ENCODE peak calls at places on chromosomes 12 and 14, in ten cellular contexts. One of them, this sample, is unnamed.

GRCh38 chr12:76310110-76310509 is 38.1 kb downstream of the BBS10 start:
- DNase-seq in EL: peak; percentile 71
- DNase-seq in left ventricle myocardium inferior: no peak
- DNase-seq in M059J: peak; percentile 75
- DNase-seq in posterior cingulate gyrus: no peak
- DNase-seq in D341Med: no peak
- DNase-seq in Right ventricle myocardium inferior: no peak
- DNase-seq in mucosa of gallbladder: no peak
- DNase-seq in midbrain: no peak
- DNase-seq in HEK293T: no peak
- DNase-seq in this sample: no peak

GRCh38 chr14:91985521-91986255 is 38.2 kb upstream of the FBLN5 start:
- DNase-seq in EL: peak; percentile 11
- DNase-seq in left ventricle myocardium inferior: no peak
- DNase-seq in M059J: no peak
- DNase-seq in posterior cingulate gyrus: no peak
- DNase-seq in D341Med: no peak
- DNase-seq in Right ventricle myocardium inferior: no peak
- DNase-seq in mucosa of gallbladder: peak; percentile 35
- DNase-seq in midbrain: no peak
- DNase-seq in HEK293T: no peak
- DNase-seq in this sample: no peak

GRCh38 chr14:100345711-100346110 is 22.6 kb downstream of the SLC25A47 start:
- DNase-seq in EL: no peak
- DNase-seq in left ventricle myocardium inferior: no peak
- DNase-seq in M059J: no peak
- DNase-seq in posterior cingulate gyrus: no peak
- DNase-seq in D341Med: no peak
- DNase-seq in Right ventricle myocardium inferior: no peak
- DNase-seq in mucosa of gallbladder: no peak
- DNase-seq in midbrain: no peak
- DNase-seq in HEK293T: no peak
- DNase-seq in this sample: no peak

GRCh38 chr12:64008596-64008995 is 164.1 kb downstream of the SRGAP1 start:
- DNase-seq in EL: no peak
- DNase-seq in left ventricle myocardium inferior: no peak
- DNase-seq in M059J: no peak
- DNase-seq in posterior cingulate gyrus: no peak
- DNase-seq in D341Med: no peak
- DNase-seq in Right ventricle myocardium inferior: no peak
- DNase-seq in mucosa of gallbladder: no peak
- DNase-seq in midbrain: no peak
- DNase-seq in HEK293T: no peak
- DNase-seq in this sample: no peak

GRCh38 chr12:55724226-55724939 is 4.2 kb downstream of the RDH5 start:
- DNase-seq in EL: peak; percentile 69
- DNase-seq in left ventricle myocardium inferior: peak; percentile 74
- DNase-seq in M059J: peak; percentile 62
- DNase-seq in posterior cingulate gyrus: peak; percentile 61
- DNase-seq in D341Med: peak; percentile 78
- DNase-seq in Right ventricle myocardium inferior: peak; percentile 89
- DNase-seq in mucosa of gallbladder: peak; percentile 74
- DNase-seq in midbrain: peak; percentile 63
- DNase-seq in HEK293T: peak; percentile 65
- DNase-seq in this sample: no peak

GRCh38 chr12:27577688-27578087 is 53.7 kb downstream of the PPFIBP1 start:
- DNase-seq in EL: no peak
- DNase-seq in left ventricle myocardium inferior: no peak
- DNase-seq in M059J: peak; percentile 34
- DNase-seq in posterior cingulate gyrus: no peak
- DNase-seq in D341Med: no peak
- DNase-seq in Right ventricle myocardium inferior: no peak
- DNase-seq in mucosa of gallbladder: no peak
- DNase-seq in midbrain: no peak
- DNase-seq in HEK293T: no peak
- DNase-seq in this sample: no peak

GRCh38 chr12:131642101-131642540 is 68.8 kb upstream of the SFSWAP start:
- DNase-seq in EL: no peak
- DNase-seq in left ventricle myocardium inferior: no peak
- DNase-seq in M059J: no peak
- DNase-seq in posterior cingulate gyrus: no peak
- DNase-seq in D341Med: no peak
- DNase-seq in Right ventricle myocardium inferior: no peak
- DNase-seq in mucosa of gallbladder: no peak
- DNase-seq in midbrain: no peak
- DNase-seq in HEK293T: peak; percentile 27
- DNase-seq in this sample: no peak

GRCh38 chr14:36940476-36940875 is 231.9 kb downstream of the SLC25A21 start:
- DNase-seq in EL: no peak
- DNase-seq in left ventricle myocardium inferior: no peak
- DNase-seq in M059J: no peak
- DNase-seq in posterior cingulate gyrus: no peak
- DNase-seq in D341Med: no peak
- DNase-seq in Right ventricle myocardium inferior: no peak
- DNase-seq in mucosa of gallbladder: no peak
- DNase-seq in midbrain: no peak
- DNase-seq in HEK293T: no peak
- DNase-seq in this sample: no peak

GRCh38 chr12:25801621-25802243 is 156.8 kb upstream of the RASSF8 start:
- DNase-seq in EL: no peak
- DNase-seq in left ventricle myocardium inferior: no peak
- DNase-seq in M059J: no peak
- DNase-seq in posterior cingulate gyrus: no peak
- DNase-seq in D341Med: no peak
- DNase-seq in Right ventricle myocardium inferior: no peak
- DNase-seq in mucosa of gallbladder: no peak
- DNase-seq in midbrain: peak; percentile 31
- DNase-seq in HEK293T: no peak
- DNase-seq in this sample: no peak